ENCODE peak calls at places on chromosome 14, in ten cellular contexts. K is endothelial cell of umbilical vein; Y is body of pancreas; L is CD8-positive, alpha-beta memory T cell; G is neural progenitor cell; C is CD8-positive, alpha-beta T cell; B is astrocyte; R is iPS DF 6.9; M is A549; D is GM23248. J is an unnamed sample.

GRCh38 chr14:52960627-52961026 is 9.8 kb upstream of the FERMT2 start:
- DNase-seq in C (no peak), G (peak), D (no peak), B (no peak), L (no peak), K (peak), R (no peak), Y (no peak), M (no peak), J (no peak)

GRCh38 chr14:35374273-35374681 is 30.3 kb downstream of the NFKBIA start:
- DNase-seq in Y (no peak), G (no peak), B (peak), D (peak), L (no peak), C (no peak), K (peak), M (peak), R (no peak), J (no peak)

GRCh38 chr14:101364503-101365328 is 196.6 kb upstream of the DIO3 start:
- DNase-seq in K (no peak), C (no peak), M (no peak), D (peak), B (no peak), G (peak), L (no peak), R (no peak), Y (peak), J (peak)

GRCh38 chr14:30966415-30967363 is 58.8 kb upstream of the AP4S1 start:
- DNase-seq in C (no peak), Y (no peak), K (no peak), D (no peak), M (peak), R (no peak), B (peak), L (no peak), G (no peak), J (no peak)

GRCh38 chr14:65239143-65239672 is 136.9 kb upstream of the MAX start:
- DNase-seq in B (peak), M (no peak), L (no peak), C (no peak), G (no peak), K (no peak), D (peak), Y (no peak), R (no peak), J (no peak)

GRCh38 chr14:105865904-105866840 is 339.8 kb downstream of the TMEM121 start:
- DNase-seq in M (no peak), L (no peak), B (no peak), G (no peak), R (no peak), C (peak), Y (peak), K (no peak), D (no peak), J (peak)

GRCh38 chr14:67609642-67610310 is 9.7 kb upstream of the PIGH start:
- DNase-seq in L (no peak), Y (no peak), G (no peak), K (no peak), C (no peak), D (no peak), R (no peak), M (no peak), B (no peak), J (no peak)

GRCh38 chr14:91835920-91836843 is 31.2 kb downstream of the TC2N start:
- DNase-seq in L (peak), M (peak), D (peak), B (no peak), Y (peak), C (peak), G (peak), K (no peak), R (peak), J (peak)

GRCh38 chr14:67461341-67461985 is 27.1 kb downstream of the TMEM229B start:
- DNase-seq in C (no peak), R (no peak), B (no peak), Y (peak), L (no peak), D (peak), K (no peak), M (no peak), G (no peak), J (no peak)

GRCh38 chr14:43308411-43308810 is 1198.7 kb downstream of the FSCB start:
- DNase-seq in G (no peak), D (no peak), K (no peak), L (no peak), M (no peak), C (no peak), R (no peak), B (no peak), Y (no peak), J (no peak)

GRCh38 chr14:68691031-68691864 is 101.6 kb downstream of the ZFP36L1 start:
- DNase-seq in M (no peak), Y (no peak), C (no peak), B (no peak), L (no peak), D (no peak), K (no peak), G (peak), R (no peak), J (no peak)

GRCh38 chr14:76870146-76870545 is 43.9 kb downstream of the LRRC74A start:
- DNase-seq in Y (peak), M (peak), K (no peak), B (no peak), G (peak), D (no peak), C (no peak), L (no peak), R (no peak), J (no peak)

GRCh38 chr14:32513571-32514009 is 184.5 kb downstream of the AKAP6 start:
- DNase-seq in K (peak), R (no peak), Y (no peak), M (no peak), C (no peak), G (no peak), B (no peak), L (no peak), D (peak), J (no peak)

GRCh38 chr14:46108228-46108627 is 543.4 kb downstream of the RPL10L start:
- DNase-seq in Y (no peak), M (no peak), K (no peak), R (no peak), D (no peak), B (no peak), L (no peak), G (no peak), C (no peak), J (no peak)

GRCh38 chr14:99560946-99561683 is 42.9 kb downstream of the CCDC85C start:
- DNase-seq in L (no peak), K (no peak), Y (peak), R (no peak), B (no peak), D (no peak), M (no peak), C (no peak), G (no peak), J (no peak)

GRCh38 chr14:95511687-95512086 is 4.8 kb downstream of the SYNE3 start:
- DNase-seq in R (no peak), G (no peak), D (no peak), L (no peak), Y (no peak), C (no peak), B (no peak), M (no peak), K (no peak), J (no peak)
- H3K4me3 ChIP-seq in R (no peak), G (no peak), D (no peak), L (no peak), Y (no peak), C (no peak), B (no peak), M (no peak), K (no peak), J (no peak)

GRCh38 chr14:20435454-20436362 is at the start of gene KLHL33:
- DNase-seq in L (no peak), C (no peak), Y (no peak), M (no peak), K (no peak), R (no peak), D (no peak), B (no peak), G (no peak), J (no peak)

GRCh38 chr14:20438664-20439063 is 2.7 kb upstream of the KLHL33 start:
- DNase-seq in K (no peak), B (no peak), L (no peak), R (no peak), G (no peak), M (no peak), Y (no peak), C (no peak), D (no peak), J (no peak)

GRCh38 chr14:20436363-20436755 is 393 bp upstream of the KLHL33 start:
- DNase-seq in C (no peak), G (no peak), M (no peak), K (no peak), D (peak), B (peak), R (no peak), L (no peak), Y (no peak), J (no peak)

GRCh38 chr14:20429801-20430669 is 5.9 kb downstream of the KLHL33 start:
- DNase-seq in B (no peak), D (no peak), K (no peak), L (no peak), R (no peak), C (peak), G (no peak), Y (peak), M (no peak), J (no peak)

DNA sequence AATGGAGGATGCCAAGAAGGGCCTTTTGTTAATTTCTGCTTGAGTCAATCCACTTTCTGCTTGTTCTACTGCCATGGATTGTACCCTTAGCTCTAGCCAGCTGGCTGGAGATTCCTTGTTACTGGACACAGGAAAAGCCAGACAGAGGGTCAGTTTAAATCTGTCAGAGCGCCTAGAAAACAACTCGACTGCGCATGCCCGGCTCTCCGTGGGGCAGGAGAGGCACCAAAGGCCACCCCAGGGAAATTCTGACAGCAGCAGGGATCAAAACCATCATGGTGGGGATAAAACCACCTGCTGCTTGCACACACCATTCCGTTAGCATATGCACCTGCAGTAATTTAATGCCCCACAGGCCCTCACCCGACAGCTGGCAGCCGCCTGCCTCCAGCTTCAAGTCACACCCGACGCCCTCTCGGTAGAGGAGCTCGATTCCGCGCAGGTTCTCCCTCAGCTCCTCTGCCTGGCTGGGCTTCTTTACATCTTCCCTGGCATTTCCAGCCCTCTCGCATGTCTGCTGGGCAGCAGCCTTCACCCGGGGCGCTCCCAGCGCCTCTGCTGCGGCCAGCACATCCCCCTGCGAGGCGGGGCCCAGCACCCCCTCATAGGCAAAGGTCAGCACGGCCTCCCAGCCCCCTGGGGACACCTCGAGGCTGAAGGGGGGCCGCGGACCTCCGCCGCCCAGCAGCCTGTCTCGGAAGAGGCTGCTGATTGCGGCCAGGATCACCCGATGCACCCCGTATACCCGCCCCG is 1.1 kb downstream of the KLHL33 start:
- DNase-seq in M (no peak), B (no peak), K (peak), R (no peak), Y (peak), G (no peak), C (no peak), L (no peak), D (no peak), J (no peak)
- H3K27ac ChIP-seq in M (no peak), B (no peak), K (no peak), R (no peak), Y (no peak), G (no peak), C (no peak), L (no peak), D (no peak), J (peak)

GRCh38 chr14:75310295-75311059 is 31.8 kb downstream of the FOS start:
- DNase-seq in D (peak), Y (peak), L (no peak), B (peak), K (peak), M (peak), G (peak), R (no peak), C (no peak), J (peak)
- H3K4me3 ChIP-seq in D (peak), Y (no peak), L (no peak), B (no peak), K (no peak), M (no peak), G (no peak), R (no peak), C (no peak), J (peak)

DNA sequence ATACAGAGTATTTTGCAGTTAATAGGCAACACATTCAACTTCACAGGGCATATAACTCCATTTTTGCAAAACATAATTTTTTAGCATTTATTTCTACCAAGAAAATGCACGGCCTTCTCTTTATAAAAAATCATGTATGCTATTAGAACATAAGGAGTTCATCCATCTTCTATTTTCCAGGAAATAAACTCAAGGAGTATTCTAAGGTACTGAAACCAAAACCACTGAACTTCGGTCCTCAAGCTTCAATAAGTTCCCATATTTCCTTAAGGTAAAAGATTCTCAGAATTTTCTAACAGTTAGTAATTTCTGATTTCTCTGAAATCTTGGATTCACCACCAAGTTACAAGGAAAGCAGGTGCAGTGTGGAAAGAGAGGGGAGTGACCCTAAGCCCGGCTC is 113.3 kb upstream of the DIO2 start:
- DNase-seq in G (no peak), K (no peak), L (no peak), R (no peak), M (no peak), B (no peak), C (no peak), Y (no peak), D (no peak), J (no peak)
- H3K27ac ChIP-seq in G (no peak), K (no peak), L (no peak), R (no peak), M (no peak), B (no peak), C (no peak), Y (peak), D (no peak), J (no peak)

GRCh38 chr14:36944307-36945010 is 227.9 kb downstream of the SLC25A21 start:
- DNase-seq in L (no peak), Y (no peak), G (no peak), R (no peak), K (no peak), C (no peak), B (peak), D (peak), M (no peak), J (no peak)

GRCh38 chr14:36948157-36948859 is 224.1 kb downstream of the SLC25A21 start:
- DNase-seq in M (no peak), K (no peak), G (no peak), B (no peak), L (no peak), Y (no peak), C (no peak), D (no peak), R (no peak), J (no peak)

GRCh38 chr14:36947362-36947761 is 225.0 kb downstream of the SLC25A21 start:
- DNase-seq in G (no peak), Y (no peak), B (no peak), D (no peak), R (no peak), K (no peak), C (no peak), M (no peak), L (no peak), J (no peak)

GRCh38 chr14:36949371-36949770 is 223.0 kb downstream of the SLC25A21 start:
- DNase-seq in C (no peak), L (no peak), Y (no peak), M (no peak), B (no peak), D (no peak), K (no peak), R (no peak), G (no peak), J (no peak)

GRCh38 chr14:36946872-36947271 is 225.5 kb downstream of the SLC25A21 start:
- DNase-seq in G (no peak), D (no peak), C (no peak), K (no peak), L (no peak), R (no peak), Y (no peak), M (no peak), B (no peak), J (no peak)
- H3K4me3 ChIP-seq in G (no peak), D (no peak), C (no peak), K (no peak), L (no peak), R (no peak), Y (no peak), M (no peak), B (no peak), J (no peak)

DNA sequence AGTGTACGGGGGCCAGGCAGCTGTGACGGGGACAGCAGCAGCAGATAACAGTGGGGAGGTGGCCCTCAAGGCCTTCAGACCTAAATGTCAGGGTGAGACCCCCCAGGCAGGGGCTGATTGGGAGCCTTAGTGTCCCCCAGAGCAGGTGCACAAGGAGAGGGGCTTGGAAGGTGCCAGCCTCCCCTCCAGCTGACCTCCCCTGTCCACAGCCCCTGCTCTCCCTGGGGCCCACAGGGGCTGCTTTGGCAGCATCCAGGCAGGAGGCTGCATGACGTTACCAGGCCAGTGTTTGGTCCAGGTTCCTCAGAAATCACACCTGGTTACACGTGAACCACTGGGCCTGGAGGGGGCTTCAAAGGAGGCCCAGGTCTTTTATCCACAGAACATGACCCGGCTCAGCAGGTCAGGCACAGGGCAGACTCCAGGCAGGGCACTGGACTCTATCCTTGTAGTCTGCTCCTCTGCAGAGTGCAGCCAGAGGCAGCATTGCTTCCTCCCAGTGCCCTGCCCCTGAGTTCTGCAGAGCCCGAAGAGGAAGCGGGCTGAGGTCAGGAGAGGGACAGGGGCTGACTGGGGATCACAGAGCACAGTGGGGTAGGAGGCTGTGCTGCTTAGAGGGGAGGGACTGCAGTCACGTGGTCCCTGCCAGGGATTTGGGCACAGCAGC is 2.6 kb upstream of the TRMT61A start:
- DNase-seq in C (no peak), M (no peak), D (no peak), R (no peak), Y (no peak), B (no peak), K (no peak), G (no peak), L (no peak), J (no peak)
- H3K27ac ChIP-seq in C (no peak), M (peak), D (no peak), R (no peak), Y (peak), B (no peak), K (no peak), G (no peak), L (no peak), J (no peak)

DNA sequence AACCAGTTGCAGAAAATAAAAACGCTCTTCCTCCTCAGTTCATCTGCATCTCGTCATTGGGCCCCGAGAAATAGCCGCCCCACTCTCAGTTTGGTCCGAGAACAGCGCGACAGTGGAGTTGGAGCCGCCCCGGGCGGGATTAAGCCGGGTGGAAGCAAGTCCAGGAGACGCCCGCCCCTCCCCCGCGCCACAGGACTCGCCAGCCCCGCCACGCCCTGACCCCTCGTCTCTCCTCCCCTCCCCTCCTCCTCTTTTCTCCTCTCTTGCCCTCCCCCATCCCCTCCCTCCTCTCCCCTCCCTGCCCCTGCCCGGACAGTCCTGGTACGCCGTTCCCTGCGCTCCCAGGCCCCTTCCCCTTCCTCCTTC is 83.8 kb downstream of the TNFAIP2 start:
- DNase-seq in M (no peak), R (no peak), L (no peak), K (no peak), D (peak), Y (peak), B (peak), C (no peak), G (peak), J (peak)
- H3K4me3 ChIP-seq in M (no peak), R (peak), L (no peak), K (no peak), D (peak), Y (no peak), B (peak), C (no peak), G (peak), J (peak)

GRCh38 chr14:88710709-88711108 is 82.0 kb downstream of the EML5 start:
- DNase-seq in L (no peak), M (no peak), G (no peak), B (no peak), D (no peak), K (no peak), Y (no peak), R (no peak), C (no peak), J (no peak)
- H3K27ac ChIP-seq in L (no peak), M (no peak), G (no peak), B (no peak), D (no peak), K (no peak), Y (no peak), R (no peak), C (no peak), J (no peak)

GRCh38 chr14:58947156-58947555 is 241.3 kb upstream of the DAAM1 start:
- DNase-seq in Y (no peak), L (no peak), D (no peak), B (no peak), R (no peak), G (no peak), M (no peak), C (no peak), K (no peak), J (no peak)

GRCh38 chr14:58944226-58944769 is 244.2 kb upstream of the DAAM1 start:
- DNase-seq in K (no peak), M (no peak), C (no peak), R (no peak), B (no peak), G (peak), L (no peak), Y (peak), D (no peak), J (no peak)

GRCh38 chr14:58942516-58942915 is 246.0 kb upstream of the DAAM1 start:
- DNase-seq in D (peak), L (no peak), M (no peak), Y (no peak), B (peak), C (no peak), R (no peak), G (no peak), K (no peak), J (no peak)

GRCh38 chr14:58947816-58948440 is 240.5 kb upstream of the DAAM1 start:
- DNase-seq in M (no peak), B (no peak), L (no peak), D (no peak), R (no peak), G (peak), C (no peak), K (peak), Y (no peak), J (no peak)

GRCh38 chr14:58944957-58945356 is 243.5 kb upstream of the DAAM1 start:
- DNase-seq in G (no peak), Y (no peak), K (no peak), M (no peak), C (no peak), B (no peak), D (no peak), L (no peak), R (no peak), J (no peak)
- H3K4me3 ChIP-seq in G (no peak), Y (no peak), K (no peak), M (no peak), C (no peak), B (no peak), D (no peak), L (no peak), R (no peak), J (no peak)